ENCODE peak calls at places on chromosomes 12 and 14, in seven cellular contexts. S is stomach, I is K562, F is endothelial cell of umbilical vein, V is spleen, Y is IMR-90, T is esophagus muscularis mucosa. A is an unnamed sample.

GRCh38 chr12:44716681-44717080 is 159.4 kb downstream of the NELL2 start:
- DNase-seq in T (no peak), I (no peak), S (no peak), F (no peak), Y (no peak), V (no peak), A (no peak)

GRCh38 chr14:71474291-71474690 is 457.9 kb upstream of the RGS6 start:
- DNase-seq in Y (no peak), F (no peak), S (no peak), V (no peak), I (no peak), T (no peak), A (no peak)

GRCh38 chr12:95286713-95287112 is 69.1 kb downstream of the VEZT start:
- DNase-seq in T (no peak), V (no peak), I (no peak), Y (no peak), F (no peak), S (no peak), A (peak; percentile 36)

GRCh38 chr14:105158804-105159203 is 9.8 kb downstream of the JAG2 start:
- DNase-seq in V (no peak), S (no peak), T (no peak), F (no peak), Y (no peak), I (no peak), A (no peak)

GRCh38 chr12:105931762-105932587 is 206.8 kb downstream of the NUAK1 start:
- DNase-seq in V (no peak), S (no peak), Y (no peak), F (no peak), T (peak; percentile 66), I (no peak), A (no peak)

GRCh38 chr12:105226219-105226618 is 9.8 kb downstream of the APPL2 start:
- DNase-seq in Y (peak; percentile 97), S (peak; percentile 63), F (peak; percentile 90), V (no peak), I (no peak), T (no peak), A (no peak)

GRCh38 chr12:14833336-14833735 is 10.0 kb downstream of the ART4 start:
- DNase-seq in Y (no peak), I (no peak), F (no peak), V (no peak), S (no peak), T (no peak), A (no peak)

GRCh38 chr12:76866726-76867125 is 12.1 kb downstream of the CSRP2 start:
- DNase-seq in S (no peak), T (no peak), F (no peak), V (no peak), Y (peak; percentile 77), I (no peak), A (no peak)

GRCh38 chr14:49897965-49898364 is 5.1 kb downstream of the ARF6 start:
- DNase-seq in S (peak; percentile 42), Y (no peak), F (no peak), V (no peak), I (no peak), T (no peak), A (no peak)

GRCh38 chr12:25271486-25272098 is 20.9 kb upstream of the KRAS start:
- DNase-seq in I (no peak), S (no peak), Y (no peak), T (no peak), F (no peak), V (no peak), A (no peak)

GRCh38 chr12:111448266-111448830 is 42.6 kb downstream of the SH2B3 start:
- DNase-seq in I (no peak), T (peak; percentile 72), S (peak; percentile 16), Y (no peak), V (no peak), F (no peak), A (no peak)

GRCh38 chr12:114679942-114680341 is 4.0 kb downstream of the TBX3 start:
- DNase-seq in F (no peak), S (no peak), Y (no peak), V (no peak), T (no peak), I (no peak), A (no peak)

GRCh38 chr14:71321556-71322315 is 414.5 kb downstream of the PCNX1 start:
- DNase-seq in I (no peak), Y (peak; percentile 63), T (no peak), F (peak; percentile 62), S (no peak), V (no peak), A (no peak)

GRCh38 chr12:54631988-54632728 is 2.5 kb downstream of the LACRT start:
- DNase-seq in I (peak; percentile 34), Y (no peak), S (peak; percentile 68), V (no peak), F (no peak), T (no peak), A (no peak)

GRCh38 chr12:108080363-108080762 is 48.7 kb upstream of the WSCD2 start:
- DNase-seq in I (no peak), Y (no peak), T (no peak), S (no peak), F (no peak), V (no peak), A (no peak)

GRCh38 chr14:65704850-65705249 is 292.3 kb downstream of the FUT8 start:
- DNase-seq in I (no peak), S (no peak), T (no peak), Y (no peak), F (no peak), V (no peak), A (no peak)

GRCh38 chr14:50003213-50004021 is 110.5 kb downstream of the ARF6 start:
- DNase-seq in I (peak; percentile 94), Y (peak; percentile 35), V (peak; percentile 97), S (peak; percentile 85), F (peak; percentile 31), T (peak; percentile 95), A (peak; percentile 90)

GRCh38 chr14:69037790-69038448 is 58.8 kb upstream of the ACTN1 start:
- DNase-seq in I (no peak), V (no peak), S (no peak), Y (peak; percentile 52), T (no peak), F (peak; percentile 76), A (no peak)

GRCh38 chr14:69039287-69039628 is 60.2 kb upstream of the ACTN1 start:
- DNase-seq in F (peak; percentile 78), T (no peak), Y (peak; percentile 76), S (no peak), V (no peak), I (no peak), A (no peak)

GRCh38 chr14:69040343-69040742 is 61.2 kb upstream of the ACTN1 start:
- DNase-seq in T (no peak), I (no peak), F (no peak), S (no peak), Y (no peak), V (no peak), A (no peak)

GRCh38 chr14:69036757-69037506 is 57.8 kb upstream of the ACTN1 start:
- DNase-seq in T (no peak), Y (no peak), V (no peak), I (no peak), S (no peak), F (no peak), A (no peak)

DNA sequence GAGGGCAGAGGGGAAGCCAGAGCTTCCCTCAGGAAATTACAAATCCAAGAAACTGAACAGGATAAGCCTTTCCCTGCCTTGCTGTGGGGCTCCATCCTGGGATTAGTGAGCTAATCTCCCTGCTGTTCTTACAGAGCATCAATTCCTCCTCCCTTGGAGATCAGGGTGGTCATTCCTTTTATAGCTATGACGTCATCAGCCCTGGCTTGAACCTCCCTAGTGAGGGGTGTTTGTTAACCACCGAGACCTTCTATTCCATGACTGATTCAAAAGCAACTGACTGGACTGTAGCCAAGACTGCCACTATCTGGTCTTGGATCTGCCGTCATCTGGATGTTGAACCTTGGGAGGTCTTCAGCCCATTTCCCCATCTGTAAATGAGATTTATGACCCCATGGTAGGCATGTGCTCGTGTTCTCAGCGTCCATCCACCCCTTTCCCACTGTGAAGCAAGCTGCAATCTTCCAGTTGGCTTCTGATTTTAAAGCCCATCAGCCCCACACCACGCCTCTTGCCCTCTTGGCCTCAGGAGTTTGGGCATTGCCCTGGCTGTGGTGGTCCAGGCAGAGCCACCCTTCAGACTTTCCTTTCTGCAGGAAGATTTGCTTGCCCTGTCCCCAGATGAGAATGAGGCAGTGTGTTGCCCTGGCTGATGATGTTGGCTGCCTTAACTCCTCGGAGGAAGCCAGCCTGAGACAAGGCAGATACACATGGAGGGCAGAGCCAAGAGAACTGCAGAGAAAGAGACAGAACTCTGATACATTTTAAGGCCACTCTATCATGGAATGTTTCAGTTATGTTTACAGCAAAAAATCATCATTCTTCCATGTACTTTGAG is 59.6 kb upstream of the ACTN1 start:
- DNase-seq in V (no peak), I (no peak), T (no peak), Y (peak; percentile 88), F (peak; percentile 98), S (no peak), A (no peak)
- H3K4me1 ChIP-seq in V (peaks cover 9% of the 10 kb centered on the region), I (peaks cover 4% of the 10 kb centered on the region), T (peaks cover 34% of the 10 kb centered on the region), Y (peaks cover 38% of the 10 kb centered on the region), F (peaks cover 60% of the 10 kb centered on the region), S (peaks cover 35% of the 10 kb centered on the region), A (peaks cover 18% of the 10 kb centered on the region)

GRCh38 chr12:28191018-28191595 is 851 bp downstream of the CCDC91 start:
- DNase-seq in I (peak; percentile 16), T (no peak), S (no peak), F (no peak), V (no peak), Y (peak; percentile 55), A (peak; percentile 39)
- TF ChIP-seq POLR2A in I (no peak), T (no peak), S (no peak), F (no peak), V (no peak), Y (peak; percentile 4), A (no peak)

DNA sequence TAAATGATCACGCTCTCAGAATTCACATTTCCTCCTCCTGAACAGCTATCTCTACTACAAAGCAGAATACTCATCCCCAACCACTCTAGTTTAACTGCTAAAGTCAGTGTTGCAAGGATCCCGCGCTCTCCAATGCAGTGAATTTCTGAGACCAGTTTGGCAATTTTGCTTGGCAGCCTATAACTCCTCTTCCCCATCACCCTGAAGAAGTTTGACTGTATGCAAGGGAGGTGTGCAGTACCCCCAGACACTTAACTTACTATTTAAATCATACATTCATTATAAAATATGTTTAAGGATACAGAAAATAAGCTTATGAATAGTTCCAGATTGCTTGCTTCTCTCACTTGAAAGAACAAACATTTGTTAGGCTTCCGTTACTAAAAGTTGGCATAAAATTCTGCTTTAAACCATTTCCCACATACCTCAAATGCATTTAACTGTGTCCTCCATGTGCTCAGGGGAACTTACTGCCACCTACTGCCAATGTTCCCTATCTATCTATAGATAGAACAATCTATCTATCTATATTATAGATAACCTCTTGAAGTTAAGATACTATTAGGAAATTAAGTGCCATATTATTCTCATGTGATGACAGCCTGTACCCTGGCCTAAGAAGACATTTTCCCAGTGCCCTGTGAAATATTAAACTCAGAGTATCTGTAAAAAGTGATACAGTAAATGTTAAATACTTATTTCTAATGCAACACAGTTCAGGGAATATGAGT is 2.4 kb downstream of the LGR5 start:
- DNase-seq in T (no peak), Y (no peak), I (no peak), F (no peak), V (no peak), S (no peak), A (no peak)
- TF ChIP-seq CTCF in T (no peak), Y (no peak), I (no peak), F (no peak), V (no peak), S (no peak), A (no peak)

DNA sequence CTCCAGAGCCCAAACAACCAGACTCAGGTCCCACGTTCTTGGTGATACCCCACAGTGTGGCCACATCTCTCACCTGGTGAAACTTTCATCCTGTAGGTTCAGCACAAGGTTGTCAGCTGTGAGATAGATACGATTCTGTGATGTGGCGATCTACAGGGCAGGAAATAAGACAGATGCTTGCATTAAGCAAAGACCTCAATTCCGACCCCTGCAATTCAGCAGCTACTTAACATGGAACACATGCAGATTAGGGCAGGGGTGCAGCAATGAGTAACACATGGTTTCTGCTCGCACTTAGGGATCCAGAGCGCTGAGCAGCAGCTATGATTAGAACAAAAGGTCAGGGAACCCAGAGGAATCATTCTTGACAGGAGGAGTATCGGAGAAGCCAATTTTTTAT is 4.1 kb downstream of the PHB2 start:
- DNase-seq in T (no peak), F (no peak), I (no peak), Y (no peak), S (no peak), V (no peak), A (no peak)
- H3K4me1 ChIP-seq in T (peaks cover 48% of the 10 kb centered on the region), F (peaks cover 23% of the 10 kb centered on the region), I (peaks cover 60% of the 10 kb centered on the region), Y (peaks cover 9% of the 10 kb centered on the region), S (peaks cover 79% of the 10 kb centered on the region), V (peaks cover 58% of the 10 kb centered on the region), A (peaks cover 39% of the 10 kb centered on the region)